ENCODE peak calls at places on chromosomes 16 and 17, in ten cellular contexts. Q is PC-9; E is mammary epithelial cell; I is OCI-LY7; W is H1; V is thoracic aorta; M is cardiac muscle cell; J is effector memory CD4-positive, alpha-beta T cell; N is AG04450; T is IMR-90. U is an unnamed sample. For H3K9me3, the result is how much of the 10 kb centered on the place peaks cover.

GRCh38 chr17:2158011-2158410 is 103.1 kb downstream of the HIC1 start:
- DNase-seq in Q (no peak), E (peak), I (no peak), W (no peak), V (no peak), M (no peak), J (no peak), N (peak), T (peak), U (no peak)

GRCh38 chr17:67443931-67444597 is 67.0 kb downstream of the PITPNC1 start:
- DNase-seq in Q (no peak), E (no peak), I (no peak), W (no peak), V (no peak), M (no peak), J (no peak), N (no peak), T (peak), U (no peak)

GRCh38 chr16:80265624-80266306 is 275.0 kb upstream of the DYNLRB2 start:
- DNase-seq in Q (no peak), E (no peak), I (no peak), W (no peak), V (no peak), M (no peak), J (no peak), N (no peak), T (peak), U (no peak)

GRCh38 chr17:26818736-26819135 is 475.2 kb upstream of the WSB1 start:
- DNase-seq in Q (no peak), E (peak), I (no peak), W (no peak), V (no peak), M (no peak), J (no peak), N (peak), T (peak), U (no peak)

GRCh38 chr16:49844399-49844798 is 11.5 kb downstream of the ZNF423 start:
- DNase-seq in Q (no peak), E (no peak), I (no peak), W (no peak), V (no peak), M (no peak), J (no peak), N (no peak), T (no peak), U (no peak)

GRCh38 chr16:85309656-85310587 is 197.7 kb upstream of the CIBAR2 start:
- DNase-seq in Q (no peak), E (no peak), I (peak), W (no peak), V (no peak), M (no peak), J (no peak), N (no peak), T (no peak), U (peak)

GRCh38 chr17:60305141-60305540 is 86.8 kb downstream of the USP32 start:
- DNase-seq in Q (no peak), E (peak), I (peak), W (no peak), V (no peak), M (no peak), J (no peak), N (no peak), T (no peak), U (no peak)

GRCh38 chr17:76007131-76007849 is 6.6 kb downstream of the CDK3 start:
- DNase-seq in Q (no peak), E (no peak), I (no peak), W (no peak), V (no peak), M (no peak), J (no peak), N (no peak), T (no peak), U (no peak)

GRCh38 chr16:27838536-27839175 is 224.9 kb downstream of the GSG1L start:
- DNase-seq in Q (no peak), E (peak), I (no peak), W (no peak), V (no peak), M (no peak), J (no peak), N (no peak), T (no peak), U (no peak)

DNA sequence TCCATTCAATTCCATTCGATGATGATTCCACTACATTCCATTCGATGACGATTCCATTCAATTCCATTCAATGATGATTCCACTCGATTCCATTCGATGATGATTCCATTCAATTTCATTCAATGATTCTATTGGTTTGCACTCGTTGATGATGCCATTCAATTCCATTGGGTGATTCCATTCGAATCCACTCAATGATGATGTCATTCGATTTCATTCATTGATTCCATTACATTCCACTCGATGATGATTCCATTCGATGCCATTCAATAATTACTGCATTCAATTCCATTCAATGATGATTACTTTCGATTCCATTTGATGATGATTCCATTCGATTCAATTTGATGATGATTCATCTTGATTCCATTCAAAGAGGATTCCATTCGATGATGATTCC is 1299.4 kb downstream of the TP53TG3F start:
- DNase-seq in Q (no peak), E (no peak), I (no peak), W (no peak), V (no peak), M (no peak), J (no peak), N (no peak), T (no peak), U (no peak)
- H3K9me3 ChIP-seq in Q (half or more), E (half or more), I (under half), W (under half), V (under half), M (under half), J (under half), N (under half), T (under half), U (half or more)

DNA sequence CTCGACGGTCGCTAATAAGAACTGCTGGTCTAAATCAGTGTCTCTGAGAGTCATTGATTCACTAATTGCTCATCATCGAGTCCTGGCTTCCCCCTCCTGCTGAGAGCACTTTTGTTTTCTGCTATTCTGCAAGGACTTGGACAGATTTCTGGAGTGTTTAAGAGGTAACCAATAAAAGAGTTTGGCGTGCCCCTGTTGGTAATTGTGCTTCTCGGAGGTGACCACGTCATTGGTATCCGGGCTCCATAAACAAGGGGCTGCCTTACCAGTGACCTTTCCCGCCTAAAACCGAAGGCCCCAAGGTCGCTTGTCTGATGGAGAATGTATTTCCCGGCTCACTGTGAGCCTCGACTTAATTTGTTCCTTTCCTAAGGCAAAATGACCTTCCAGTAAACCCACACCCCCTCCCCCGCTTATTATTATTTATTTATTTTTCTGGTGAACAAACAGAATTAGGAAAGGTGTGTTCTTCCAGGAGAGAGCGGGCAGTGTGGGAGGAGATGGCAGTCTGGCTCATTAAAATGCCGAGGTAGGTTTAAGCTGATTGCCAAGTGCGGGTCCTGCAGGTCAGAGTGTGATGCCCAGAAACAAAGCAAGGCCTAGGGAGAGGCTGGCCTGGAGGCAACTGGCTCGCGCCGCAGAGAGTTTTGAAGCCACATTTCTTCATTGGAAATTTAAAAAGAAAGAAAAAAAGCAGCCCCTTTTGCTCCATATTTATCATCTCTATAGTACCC is 30.2 kb downstream of the MSI2 start:
- DNase-seq in Q (no peak), E (no peak), I (no peak), W (no peak), V (no peak), M (no peak), J (no peak), N (no peak), T (no peak), U (no peak)
- H3K27ac ChIP-seq in Q (no peak), E (no peak), I (peak), W (no peak), V (no peak), M (no peak), J (no peak), N (no peak), T (no peak), U (no peak)

GRCh38 chr17:19785854-19786253 is 37.8 kb upstream of the ALDH3A1 start:
- DNase-seq in Q (no peak), E (no peak), I (no peak), W (no peak), V (no peak), M (no peak), J (no peak), N (no peak), T (peak), U (no peak)
- H3K9me3 ChIP-seq in Q (under half), E (under half), I (under half), W (under half), V (under half), M (under half), J (under half), N (under half), T (under half), U (under half)

GRCh38 chr16:2531696-2532493 is 687 bp upstream of the CEMP1 start:
- DNase-seq in Q (peak), E (peak), I (peak), W (peak), V (peak), M (peak), J (peak), N (peak), T (peak), U (peak)

GRCh38 chr16:2530629-2531318 is 434 bp downstream of the CEMP1 start:
- DNase-seq in Q (no peak), E (no peak), I (no peak), W (no peak), V (no peak), M (no peak), J (no peak), N (no peak), T (no peak), U (no peak)

GRCh38 chr16:2531371-2531695 is at the start of gene CEMP1:
- DNase-seq in Q (no peak), E (no peak), I (no peak), W (no peak), V (no peak), M (no peak), J (no peak), N (no peak), T (no peak), U (no peak)

GRCh38 chr16:2533912-2534311 is 2.7 kb upstream of the CEMP1 start:
- DNase-seq in Q (no peak), E (no peak), I (no peak), W (no peak), V (no peak), M (no peak), J (no peak), N (no peak), T (no peak), U (no peak)

GRCh38 chr16:2532494-2533141 is 1.4 kb upstream of the CEMP1 start:
- DNase-seq in Q (peak), E (peak), I (peak), W (peak), V (no peak), M (peak), J (peak), N (no peak), T (peak), U (peak)
- H3K27ac ChIP-seq in Q (peak), E (peak), I (peak), W (peak), V (peak), M (peak), J (peak), N (peak), T (peak), U (peak)

GRCh38 chr17:43942286-43942685 is at the start of gene PPY:
- DNase-seq in Q (no peak), E (no peak), I (no peak), W (no peak), V (no peak), M (no peak), J (no peak), N (no peak), T (no peak), U (no peak)
- H3K9me3 ChIP-seq in Q (under half), E (under half), I (under half), W (under half), V (under half), M (under half), J (under half), N (under half), T (under half), U (under half)

U was measured in heart right ventricle.